ENCODE peak calls at places on chromosomes 6 and 20, in four cellular contexts. One of them, this sample, is unnamed.

GRCh38 chr6:111925296-111925695 is 52.0 kb upstream of the FYN start:
- DNase-seq in right cardiac atrium: no peak
- DNase-seq in stimulated activated CD8-positive, alpha-beta memory T cell treated with anti-CD3 and anti-CD28 coated beads, Interleukin-2, amount 100 ng/mL, for 1 hour: no peak
- DNase-seq in NCI-H1105: no peak
- DNase-seq in this sample: peak

GRCh38 chr6:72560721-72561593 is 60.9 kb upstream of the KCNQ5 start:
- DNase-seq in right cardiac atrium: no peak
- DNase-seq in stimulated activated CD8-positive, alpha-beta memory T cell treated with anti-CD3 and anti-CD28 coated beads, Interleukin-2, amount 100 ng/mL, for 1 hour: no peak
- DNase-seq in NCI-H1105: no peak
- DNase-seq in this sample: no peak

GRCh38 chr20:16415079-16415478 is 158.2 kb downstream of the KIF16B start:
- DNase-seq in right cardiac atrium: no peak
- DNase-seq in stimulated activated CD8-positive, alpha-beta memory T cell treated with anti-CD3 and anti-CD28 coated beads, Interleukin-2, amount 100 ng/mL, for 1 hour: no peak
- DNase-seq in NCI-H1105: no peak
- DNase-seq in this sample: no peak

GRCh38 chr6:8006208-8006607 is 58.0 kb downstream of the BLOC1S5 start:
- DNase-seq in right cardiac atrium: no peak
- DNase-seq in stimulated activated CD8-positive, alpha-beta memory T cell treated with anti-CD3 and anti-CD28 coated beads, Interleukin-2, amount 100 ng/mL, for 1 hour: no peak
- DNase-seq in NCI-H1105: no peak
- DNase-seq in this sample: no peak

GRCh38 chr20:25294459-25295385 is 46.8 kb downstream of the PYGB start:
- DNase-seq in right cardiac atrium: peak
- DNase-seq in stimulated activated CD8-positive, alpha-beta memory T cell treated with anti-CD3 and anti-CD28 coated beads, Interleukin-2, amount 100 ng/mL, for 1 hour: peak
- DNase-seq in NCI-H1105: no peak
- DNase-seq in this sample: no peak

GRCh38 chr20:51284161-51284560 is 258.4 kb downstream of the NFATC2 start:
- DNase-seq in right cardiac atrium: no peak
- DNase-seq in stimulated activated CD8-positive, alpha-beta memory T cell treated with anti-CD3 and anti-CD28 coated beads, Interleukin-2, amount 100 ng/mL, for 1 hour: no peak
- DNase-seq in NCI-H1105: no peak
- DNase-seq in this sample: no peak

GRCh38 chr6:46926481-46926880 is 4.7 kb upstream of the ADGRF5 start:
- DNase-seq in right cardiac atrium: no peak
- DNase-seq in stimulated activated CD8-positive, alpha-beta memory T cell treated with anti-CD3 and anti-CD28 coated beads, Interleukin-2, amount 100 ng/mL, for 1 hour: no peak
- DNase-seq in NCI-H1105: no peak
- DNase-seq in this sample: no peak

GRCh38 chr6:129717287-129717686 is 7.3 kb upstream of the ARHGAP18 start:
- DNase-seq in right cardiac atrium: no peak
- DNase-seq in stimulated activated CD8-positive, alpha-beta memory T cell treated with anti-CD3 and anti-CD28 coated beads, Interleukin-2, amount 100 ng/mL, for 1 hour: no peak
- DNase-seq in NCI-H1105: no peak
- DNase-seq in this sample: no peak

GRCh38 chr6:159044899-159045727 is at the start of gene TAGAP:
- DNase-seq in right cardiac atrium: peak
- DNase-seq in stimulated activated CD8-positive, alpha-beta memory T cell treated with anti-CD3 and anti-CD28 coated beads, Interleukin-2, amount 100 ng/mL, for 1 hour: peak
- DNase-seq in NCI-H1105: no peak
- DNase-seq in this sample: no peak

GRCh38 chr6:37168163-37168758 is 1.7 kb upstream of the PIM1 start:
- DNase-seq in right cardiac atrium: no peak
- DNase-seq in stimulated activated CD8-positive, alpha-beta memory T cell treated with anti-CD3 and anti-CD28 coated beads, Interleukin-2, amount 100 ng/mL, for 1 hour: no peak
- DNase-seq in NCI-H1105: no peak
- DNase-seq in this sample: no peak

GRCh38 chr20:4533734-4534133 is 188.0 kb upstream of the PRND start:
- DNase-seq in right cardiac atrium: no peak
- DNase-seq in stimulated activated CD8-positive, alpha-beta memory T cell treated with anti-CD3 and anti-CD28 coated beads, Interleukin-2, amount 100 ng/mL, for 1 hour: no peak
- DNase-seq in NCI-H1105: no peak
- DNase-seq in this sample: no peak

This sample was measured in glomerular endothelial cell.